ENCODE peak calls at places on chromosome 22, in ten cellular contexts. A is NCI-H774; M is RCC 7860; Z is activated gamma-delta T cell; C is hepatocyte; O is fibroblast of mammary gland; Q is GM04504; G is stimulated activated CD8-positive, alpha-beta memory T cell treated with anti-CD3 and anti-CD28 coated beads, Interleukin-2, amount 100 ng/mL, for 1 hour; U is activated CD4-positive, alpha-beta T cell treated with anti-CD3 and anti-CD28 coated beads for 4 hours; K is GDM1. L is an unnamed sample.

GRCh38 chr22:23696326-23696851 is 5.6 kb downstream of the RGL4 start:
- DNase-seq in U (peak), K (peak), A (no peak), G (peak), Q (no peak), O (no peak), Z (peak), C (no peak), M (no peak), L (peak)

GRCh38 chr22:45997775-45998637 is 21.0 kb upstream of the WNT7B start:
- DNase-seq in C (no peak), Z (no peak), U (no peak), Q (peak), G (no peak), M (no peak), K (no peak), O (no peak), A (peak), L (no peak)

GRCh38 chr22:50074551-50075042 is 10.6 kb downstream of the MLC1 start:
- DNase-seq in M (no peak), G (no peak), O (no peak), Z (no peak), A (peak), U (no peak), K (no peak), C (no peak), Q (no peak), L (no peak)

GRCh38 chr22:49282596-49282995 is 545.1 kb downstream of the BRD1 start:
- DNase-seq in G (no peak), O (no peak), K (no peak), Z (no peak), Q (no peak), U (no peak), M (no peak), A (no peak), C (no peak), L (no peak)

GRCh38 chr22:50479686-50480085 is 1.7 kb upstream of the ADM2 start:
- DNase-seq in U (no peak), G (no peak), A (no peak), C (no peak), Q (no peak), O (no peak), K (no peak), M (no peak), Z (no peak), L (no peak)

GRCh38 chr22:40463727-40464126 is 93.3 kb downstream of the SGSM3 start:
- DNase-seq in A (no peak), G (no peak), M (no peak), U (peak), Z (no peak), Q (no peak), C (no peak), K (no peak), O (no peak), L (no peak)

GRCh38 chr22:32079110-32080089 is 36.3 kb downstream of the SLC5A1 start:
- DNase-seq in U (no peak), A (no peak), Z (no peak), Q (peak), C (peak), G (no peak), O (peak), M (peak), K (no peak), L (peak)

GRCh38 chr22:36352775-36353507 is 34.8 kb downstream of the MYH9 start:
- DNase-seq in O (peak), A (no peak), U (peak), Z (no peak), C (peak), G (no peak), M (no peak), Q (no peak), K (no peak), L (no peak)

GRCh38 chr22:46660604-46661201 is 40.5 kb downstream of the GRAMD4 start:
- DNase-seq in M (no peak), A (peak), U (no peak), G (no peak), O (no peak), Z (no peak), Q (no peak), K (no peak), C (no peak), L (no peak)

GRCh38 chr22:42434283-42434682 is 2.1 kb upstream of the NFAM1 start:
- DNase-seq in G (no peak), A (no peak), O (no peak), C (no peak), Z (no peak), Q (no peak), K (no peak), U (no peak), M (no peak), L (no peak)

GRCh38 chr22:24532075-24532474 is 22.9 kb downstream of the GUCD1 start:
- DNase-seq in M (no peak), O (no peak), Q (no peak), U (no peak), K (no peak), A (peak), G (no peak), Z (no peak), C (peak), L (no peak)

GRCh38 chr22:46150615-46151423 is 493 bp downstream of the PPARA start:
- DNase-seq in U (peak), Q (no peak), G (no peak), K (no peak), O (no peak), M (no peak), A (no peak), Z (peak), C (peak), L (no peak)

GRCh38 chr22:50536231-50536630 is 6.4 kb upstream of the TYMP start:
- DNase-seq in K (no peak), G (no peak), A (no peak), Q (no peak), C (no peak), M (no peak), Z (no peak), U (no peak), O (no peak), L (no peak)

GRCh38 chr22:47205562-47205961 is 443.1 kb downstream of the TBC1D22A start:
- DNase-seq in K (no peak), Z (no peak), U (no peak), Q (no peak), G (no peak), O (no peak), C (no peak), M (no peak), A (no peak), L (no peak)

GRCh38 chr22:25482091-25482760 is 82.2 kb upstream of the GRK3 start:
- DNase-seq in Z (no peak), M (no peak), O (no peak), C (no peak), G (no peak), A (no peak), U (no peak), K (no peak), Q (no peak), L (no peak)

GRCh38 chr22:32720924-32721323 is 80.6 kb upstream of the TIMP3 start:
- DNase-seq in U (no peak), A (no peak), C (peak), Q (peak), G (no peak), Z (no peak), M (no peak), K (no peak), O (peak), L (peak)

GRCh38 chr22:32204856-32205722 is at the start of gene RFPL2:
- DNase-seq in M (no peak), C (peak), K (no peak), U (peak), O (no peak), Z (no peak), A (no peak), G (no peak), Q (peak), L (peak)

GRCh38 chr22:22683668-22684361 is 39.4 kb downstream of the GGTLC2 start:
- DNase-seq in C (no peak), Q (no peak), M (no peak), O (no peak), A (no peak), Z (no peak), G (no peak), K (no peak), U (no peak), L (no peak)

GRCh38 chr22:43587574-43587973 is 175.8 kb downstream of the MPPED1 start:
- DNase-seq in Z (no peak), K (no peak), U (no peak), C (no peak), Q (no peak), M (peak), A (no peak), G (no peak), O (peak), L (peak)

GRCh38 chr22:25970996-25971811 is 198.1 kb upstream of the SEZ6L start:
- DNase-seq in C (no peak), K (no peak), U (no peak), O (no peak), M (no peak), Q (no peak), Z (no peak), A (no peak), G (no peak), L (no peak)